ENCODE peak calls at places on chromosomes 1 and 21, in four cellular contexts. O is mammary epithelial cell, V is GM12865, I is SHP77. X is an unnamed sample.

GRCh38 chr1:186188004-186188539 is 187.0 kb downstream of the TPR start:
- DNase-seq in O (peak; percentile 96), V (no peak), I (no peak), X (no peak)

GRCh38 chr1:246065592-246065991 is 441.5 kb downstream of the SMYD3 start:
- DNase-seq in O (no peak), V (no peak), I (no peak), X (no peak)

GRCh38 chr1:180953291-180953747 is 40.6 kb downstream of the KIAA1614 start:
- DNase-seq in O (peak; percentile 88), V (peak; percentile 35), I (no peak), X (peak; percentile 67)

GRCh38 chr1:13965770-13966398 is 265.9 kb downstream of the PRDM2 start:
- DNase-seq in O (peak; percentile 23), V (peak; percentile 36), I (peak; percentile 79), X (peak; percentile 74)

GRCh38 chr21:42038826-42039425 is 28.8 kb upstream of the ZBTB21 start:
- DNase-seq in O (no peak), V (no peak), I (no peak), X (no peak)

GRCh38 chr1:115837762-115838421 is 3.0 kb downstream of the NHLH2 start:
- DNase-seq in O (no peak), V (no peak), I (no peak), X (peak; percentile 77)

GRCh38 chr1:167130782-167131520 is 37.1 kb downstream of the STYXL2 start:
- DNase-seq in O (no peak), V (no peak), I (no peak), X (no peak)

GRCh38 chr1:22275626-22276395 is 132.9 kb upstream of the WNT4 start:
- DNase-seq in O (peak; percentile 39), V (peak; percentile 56), I (peak; percentile 33), X (peak; percentile 81)

GRCh38 chr21:34915364-34915834 is 133.7 kb downstream of the RUNX1 start:
- DNase-seq in O (no peak), V (no peak), I (no peak), X (no peak)

X was measured in retina.